ENCODE peak calls at places on chromosomes 13 and 19, in four cellular contexts. Q is A549, Z is suprapubic skin, E is heart left ventricle. J is an unnamed sample.

GRCh38 chr19:53365899-53366493 is 491 bp downstream of the ZNF525 start:
- DNase-seq in Q (no peak), Z (no peak), E (no peak), J (no peak)

GRCh38 chr19:8445488-8446001 is 770 bp downstream of the HNRNPM start:
- DNase-seq in Q (no peak), Z (no peak), E (peak; percentile 70), J (no peak)

GRCh38 chr19:14375055-14375581 is 6.1 kb upstream of the ADGRE5 start:
- DNase-seq in Q (no peak), Z (no peak), E (peak; percentile 42), J (peak; percentile 50)

GRCh38 chr13:39102981-39103490 is 64.8 kb downstream of the NHLRC3 start:
- DNase-seq in Q (no peak), Z (no peak), E (no peak), J (no peak)

GRCh38 chr13:80012281-80012680 is 328.6 kb downstream of the SPRY2 start:
- DNase-seq in Q (no peak), Z (no peak), E (no peak), J (no peak)

GRCh38 chr13:25904830-25905229 is 147.0 kb downstream of the SHISA2 start:
- DNase-seq in Q (no peak), Z (no peak), E (no peak), J (no peak)

GRCh38 chr13:91722267-91722884 is 324.0 kb downstream of the GPC5 start:
- DNase-seq in Q (peak; percentile 1), Z (no peak), E (no peak), J (no peak)

GRCh38 chr13:21117104-21117809 is 55.9 kb upstream of the LATS2 start:
- DNase-seq in Q (no peak), Z (no peak), E (no peak), J (no peak)

GRCh38 chr13:100254002-100254401 is 165.1 kb downstream of the PCCA start:
- DNase-seq in Q (peak; percentile 2), Z (no peak), E (no peak), J (no peak)

GRCh38 chr13:21458457-21458815 is 667 bp downstream of the ZDHHC20 start:
- DNase-seq in Q (peak; percentile 22), Z (no peak), E (peak; percentile 35), J (no peak)

GRCh38 chr13:42970824-42971669 is 21.0 kb downstream of the EPSTI1 start:
- DNase-seq in Q (peak; percentile 53), Z (no peak), E (no peak), J (no peak)

GRCh38 chr13:66224644-66225043 is 1005.5 kb downstream of the PCDH9 start:
- DNase-seq in Q (no peak), Z (no peak), E (no peak), J (no peak)

GRCh38 chr19:38527466-38528136 is 90.2 kb downstream of the MAP4K1 start:
- DNase-seq in Q (peak; percentile 55), Z (no peak), E (no peak), J (no peak)

GRCh38 chr19:2487780-2488330 is 11.9 kb downstream of the GADD45B start:
- DNase-seq in Q (no peak), Z (no peak), E (no peak), J (no peak)

GRCh38 chr19:2487090-2487489 is 11.2 kb downstream of the GADD45B start:
- DNase-seq in Q (no peak), Z (no peak), E (no peak), J (no peak)

GRCh38 chr19:2490659-2491058 is 14.7 kb downstream of the GADD45B start:
- DNase-seq in Q (no peak), Z (no peak), E (no peak), J (no peak)

GRCh38 chr19:2488405-2488941 is 12.5 kb downstream of the GADD45B start:
- DNase-seq in Q (no peak), Z (no peak), E (no peak), J (no peak)

GRCh38 chr19:2488942-2489731 is 13.2 kb downstream of the GADD45B start:
- DNase-seq in Q (peak; percentile 53), Z (no peak), E (peak; percentile 72), J (no peak)
- H3K27ac ChIP-seq in Q (peak overlapping the region; percentile 77), Z (peak overlapping the region; percentile 61), E (peak overlapping the region; percentile 42), J (peak overlapping the region; percentile 66)

GRCh38 chr13:98570929-98571372 is 6.0 kb downstream of the STK24 start:
- DNase-seq in Q (no peak), Z (no peak), E (no peak), J (no peak)

GRCh38 chr13:98565726-98566577 is 11.0 kb downstream of the STK24 start:
- DNase-seq in Q (no peak), Z (no peak), E (peak; percentile 54), J (no peak)

GRCh38 chr13:98563071-98563470 is 13.8 kb downstream of the STK24 start:
- DNase-seq in Q (no peak), Z (no peak), E (no peak), J (no peak)

GRCh38 chr13:98564204-98564603 is 12.7 kb downstream of the STK24 start:
- DNase-seq in Q (no peak), Z (no peak), E (no peak), J (no peak)

GRCh38 chr13:98567140-98567539 is 9.8 kb downstream of the STK24 start:
- DNase-seq in Q (no peak), Z (no peak), E (no peak), J (no peak)
- H3K4me1 ChIP-seq in Q (peaks cover 41% of the 10 kb centered on the region), Z (peaks cover 91% of the 10 kb centered on the region), E (peaks cover 75% of the 10 kb centered on the region), J (peaks cover 48% of the 10 kb centered on the region)

GRCh38 chr19:16582486-16583261 is 10.5 kb upstream of the SLC35E1 start:
- DNase-seq in Q (no peak), Z (no peak), E (no peak), J (no peak)
- H3K27ac ChIP-seq in Q (no peak overlapping the region), Z (peak overlapping the region; percentile 52), E (no peak overlapping the region), J (peak overlapping the region; percentile 78)

DNA sequence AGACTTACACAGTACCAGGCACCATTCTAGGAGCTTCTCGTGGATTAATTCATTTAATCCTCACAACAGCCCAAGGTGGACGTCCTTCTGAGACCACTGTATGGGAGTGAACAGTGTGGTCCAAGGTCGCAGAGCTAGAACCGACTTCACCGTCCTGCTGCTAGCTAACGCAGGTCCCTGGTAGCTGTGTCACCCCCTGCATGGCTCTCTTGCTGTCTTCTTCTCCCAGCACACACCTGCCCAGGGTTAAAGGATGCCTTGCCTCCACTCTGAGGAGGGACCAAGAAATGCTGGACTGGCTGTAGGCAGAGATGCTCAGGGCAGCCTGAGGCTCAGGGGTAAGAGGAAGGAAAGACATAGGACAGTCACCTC is 3.0 kb downstream of the AKT2 start:
- DNase-seq in Q (no peak), Z (no peak), E (no peak), J (no peak)
- H3K4me1 ChIP-seq in Q (peaks cover 17% of the 10 kb centered on the region), Z (peaks cover 80% of the 10 kb centered on the region), E (peaks cover 75% of the 10 kb centered on the region), J (peaks cover 88% of the 10 kb centered on the region)

GRCh38 chr19:10868872-10869547 is 2.3 kb upstream of the CARM1 start:
- DNase-seq in Q (no peak), Z (no peak), E (no peak), J (no peak)

GRCh38 chr19:10872551-10873107 is 1.3 kb downstream of the CARM1 start:
- DNase-seq in Q (no peak), Z (no peak), E (no peak), J (no peak)

GRCh38 chr19:10871711-10872550 is 578 bp downstream of the CARM1 start:
- DNase-seq in Q (no peak), Z (no peak), E (peak; percentile 49), J (no peak)

GRCh38 chr19:10870501-10870954 is 825 bp upstream of the CARM1 start:
- DNase-seq in Q (no peak), Z (no peak), E (no peak), J (no peak)

GRCh38 chr19:10870955-10871603 is at the start of gene CARM1:
- DNase-seq in Q (peak; percentile 97), Z (peak; percentile 99), E (peak; percentile 99), J (peak; percentile 94)
- H3K27ac ChIP-seq in Q (peak within 1 kb of the TSS; percentile 97), Z (peak within 1 kb of the TSS; percentile 90), E (peak within 1 kb of the TSS; percentile 84), J (peak within 1 kb of the TSS; percentile 94)